ENCODE peak calls at places on chromosomes 3 and 15, in ten cellular contexts. U, R, G, O, E, A, D, Q, I and B are unnamed samples. For H3K4me1, the result is how much of the 10 kb centered on the place peaks cover.

GRCh38 chr3:127486337-127486944 is 104.1 kb downstream of the TPRA1 start:
- DNase-seq in R (no peak), G (no peak), E (no peak), I (no peak), O (no peak), A (peak), Q (peak), U (no peak), D (no peak), B (no peak)

GRCh38 chr3:37661615-37662306 is 199.9 kb upstream of the CTDSPL start:
- DNase-seq in O (no peak), A (no peak), G (no peak), I (no peak), D (no peak), Q (no peak), E (no peak), R (no peak), U (no peak), B (no peak)

GRCh38 chr3:45760878-45761711 is 35.2 kb downstream of the SLC6A20 start:
- DNase-seq in R (peak), I (peak), G (peak), O (peak), E (no peak), A (peak), Q (peak), U (no peak), D (no peak), B (no peak)

GRCh38 chr3:132279030-132279429 is 38.2 kb upstream of the ACP3 start:
- DNase-seq in R (no peak), E (no peak), Q (no peak), G (no peak), I (peak), A (no peak), U (no peak), O (no peak), D (no peak), B (no peak)

GRCh38 chr3:161266731-161267150 is 45.6 kb downstream of the NMD3 start:
- DNase-seq in O (no peak), G (no peak), I (no peak), U (no peak), D (no peak), Q (no peak), E (no peak), A (no peak), R (no peak), B (no peak)

GRCh38 chr15:58462547-58462946 is 30.8 kb downstream of the LIPC start:
- DNase-seq in E (no peak), R (no peak), A (peak), U (no peak), Q (peak), G (peak), D (peak), I (no peak), O (no peak), B (peak)

GRCh38 chr3:129867506-129868124 is 25.9 kb downstream of the TMCC1 start:
- DNase-seq in G (no peak), Q (no peak), A (no peak), E (no peak), R (no peak), D (no peak), I (no peak), O (no peak), U (no peak), B (no peak)

GRCh38 chr3:81554348-81554747 is 207.1 kb downstream of the GBE1 start:
- DNase-seq in O (no peak), E (no peak), A (no peak), I (no peak), G (no peak), U (no peak), Q (no peak), D (no peak), R (no peak), B (no peak)

GRCh38 chr3:128075516-128076464 is 23.6 kb downstream of the SEC61A1 start:
- DNase-seq in E (peak), U (peak), G (peak), D (peak), Q (peak), I (peak), A (peak), O (peak), R (peak), B (peak)

GRCh38 chr15:40787344-40787841 is 17.6 kb downstream of the C15orf62 start:
- DNase-seq in I (no peak), U (no peak), Q (peak), E (peak), G (peak), O (no peak), A (peak), R (no peak), D (no peak), B (no peak)

GRCh38 chr3:9396301-9396631 is 1.1 kb upstream of the SETD5 start:
- DNase-seq in R (peak), O (no peak), G (peak), Q (peak), U (no peak), E (no peak), A (peak), I (peak), D (no peak), B (peak)

GRCh38 chr15:42402806-42403205 is 43.5 kb downstream of the CAPN3 start:
- DNase-seq in G (no peak), I (no peak), D (no peak), A (no peak), R (no peak), U (no peak), O (no peak), Q (no peak), E (no peak), B (no peak)

GRCh38 chr3:38738630-38739395 is 77.2 kb downstream of the SCN10A start:
- DNase-seq in U (no peak), Q (peak), A (no peak), E (no peak), O (no peak), R (peak), D (no peak), I (peak), G (peak), B (peak)

GRCh38 chr15:92992712-92993111 is 92.6 kb downstream of the CHD2 start:
- DNase-seq in D (no peak), E (no peak), I (no peak), A (no peak), G (no peak), R (no peak), Q (no peak), U (no peak), O (no peak), B (no peak)

GRCh38 chr15:78454992-78455391 is 17.0 kb downstream of the IREB2 start:
- DNase-seq in A (no peak), R (no peak), G (peak), D (no peak), E (no peak), U (no peak), Q (no peak), O (no peak), I (no peak), B (no peak)

GRCh38 chr15:52532427-52532826 is 3.7 kb upstream of the MYO5A start:
- DNase-seq in R (no peak), O (no peak), A (no peak), D (no peak), E (no peak), Q (no peak), G (no peak), I (no peak), U (no peak), B (no peak)

GRCh38 chr3:188421151-188421821 is 267.3 kb downstream of the LPP start:
- DNase-seq in U (no peak), G (peak), O (no peak), Q (no peak), A (no peak), E (no peak), D (no peak), R (no peak), I (peak), B (no peak)

GRCh38 chr3:20074226-20075063 is 34.2 kb downstream of the KAT2B start:
- DNase-seq in G (no peak), I (peak), A (no peak), Q (no peak), U (no peak), D (no peak), R (no peak), O (no peak), E (no peak), B (no peak)

GRCh38 chr3:74055064-74055463 is 430.3 kb upstream of the PDZRN3 start:
- DNase-seq in Q (no peak), R (no peak), G (no peak), E (no peak), I (no peak), U (no peak), O (no peak), A (no peak), D (no peak), B (no peak)

GRCh38 chr3:10722921-10723320 is 93.1 kb upstream of the SLC6A11 start:
- DNase-seq in G (no peak), U (no peak), R (no peak), A (no peak), E (no peak), I (no peak), O (no peak), Q (no peak), D (no peak), B (no peak)

GRCh38 chr15:57555270-57555669 is 36.4 kb upstream of the MYZAP start:
- DNase-seq in E (no peak), G (no peak), U (no peak), Q (no peak), A (no peak), R (no peak), I (peak), D (no peak), O (no peak), B (no peak)

GRCh38 chr3:10395196-10395595 is 74.3 kb upstream of the SEC13 start:
- DNase-seq in E (no peak), R (no peak), I (no peak), U (no peak), D (no peak), O (no peak), G (peak), A (no peak), Q (no peak), B (no peak)

GRCh38 chr3:56702487-56703315 is 19.6 kb upstream of the TASOR start:
- DNase-seq in Q (peak), U (no peak), D (no peak), G (peak), O (no peak), R (peak), A (peak), E (no peak), I (peak), B (no peak)

GRCh38 chr3:195809796-195810454 is 1.8 kb downstream of the MUC4 start:
- DNase-seq in U (no peak), Q (peak), E (no peak), A (no peak), I (peak), O (no peak), D (no peak), G (no peak), R (no peak), B (no peak)

GRCh38 chr15:40234783-40235182 is 4.1 kb upstream of the PAK6 start:
- DNase-seq in R (no peak), O (no peak), Q (peak), I (peak), U (no peak), A (no peak), D (no peak), G (no peak), E (no peak), B (no peak)

GRCh38 chr3:144809381-144809780 is 837.8 kb downstream of the DIPK2A start:
- DNase-seq in R (no peak), A (no peak), Q (no peak), I (no peak), E (no peak), U (no peak), G (no peak), O (no peak), D (no peak), B (no peak)

GRCh38 chr3:149085828-149086231 is 503 bp downstream of the HLTF start:
- DNase-seq in E (no peak), R (peak), A (no peak), D (no peak), I (peak), O (no peak), Q (peak), U (no peak), G (peak), B (no peak)

GRCh38 chr15:74121040-74121439 is 9.3 kb upstream of the ISLR2 start:
- DNase-seq in E (no peak), Q (peak), G (no peak), D (no peak), O (no peak), A (no peak), I (no peak), U (no peak), R (no peak), B (no peak)

GRCh38 chr3:49873623-49874022 is 3.9 kb upstream of the CAMKV start:
- DNase-seq in A (peak), R (no peak), E (no peak), G (no peak), O (no peak), I (peak), U (no peak), Q (no peak), D (no peak), B (no peak)

GRCh38 chr3:134312873-134313838 is 61.1 kb downstream of the AMOTL2 start:
- DNase-seq in G (no peak), D (peak), A (peak), Q (peak), E (peak), O (peak), I (peak), R (peak), U (peak), B (peak)

GRCh38 chr15:91268510-91268909 is 168.5 kb downstream of the SV2B start:
- DNase-seq in R (no peak), E (no peak), I (no peak), U (no peak), Q (peak), D (no peak), A (no peak), O (no peak), G (peak), B (no peak)

GRCh38 chr3:72550582-72551262 is 297.5 kb downstream of the SHQ1 start:
- DNase-seq in O (no peak), A (no peak), Q (no peak), D (no peak), R (no peak), E (no peak), I (no peak), G (no peak), U (no peak), B (no peak)

GRCh38 chr3:126087552-126088175 is 3.7 kb upstream of the SLC41A3 start:
- DNase-seq in O (no peak), U (no peak), E (no peak), G (peak), Q (no peak), D (no peak), I (no peak), A (no peak), R (no peak), B (no peak)

GRCh38 chr15:101011582-101011981 is 92.4 kb downstream of the LRRK1 start:
- DNase-seq in A (no peak), O (no peak), I (peak), D (no peak), G (no peak), Q (no peak), E (no peak), R (no peak), U (no peak), B (no peak)

GRCh38 chr3:101619734-101620133 is 45.8 kb downstream of the PCNP start:
- DNase-seq in I (no peak), A (no peak), E (no peak), U (no peak), R (no peak), G (no peak), Q (peak), O (no peak), D (no peak), B (no peak)
- H3K4me3 ChIP-seq in I (no peak), A (no peak), E (no peak), U (no peak), R (no peak), G (no peak), Q (no peak), O (no peak), D (no peak), B (no peak)

GRCh38 chr3:71303627-71304260 is 279.8 kb downstream of the FOXP1 start:
- DNase-seq in O (peak), R (no peak), A (no peak), I (no peak), Q (no peak), U (no peak), D (no peak), G (no peak), E (no peak), B (no peak)
- H3K27ac ChIP-seq in O (peak), R (peak), A (peak), I (peak), Q (no peak), U (no peak), D (peak), G (no peak), E (no peak), B (peak)

DNA sequence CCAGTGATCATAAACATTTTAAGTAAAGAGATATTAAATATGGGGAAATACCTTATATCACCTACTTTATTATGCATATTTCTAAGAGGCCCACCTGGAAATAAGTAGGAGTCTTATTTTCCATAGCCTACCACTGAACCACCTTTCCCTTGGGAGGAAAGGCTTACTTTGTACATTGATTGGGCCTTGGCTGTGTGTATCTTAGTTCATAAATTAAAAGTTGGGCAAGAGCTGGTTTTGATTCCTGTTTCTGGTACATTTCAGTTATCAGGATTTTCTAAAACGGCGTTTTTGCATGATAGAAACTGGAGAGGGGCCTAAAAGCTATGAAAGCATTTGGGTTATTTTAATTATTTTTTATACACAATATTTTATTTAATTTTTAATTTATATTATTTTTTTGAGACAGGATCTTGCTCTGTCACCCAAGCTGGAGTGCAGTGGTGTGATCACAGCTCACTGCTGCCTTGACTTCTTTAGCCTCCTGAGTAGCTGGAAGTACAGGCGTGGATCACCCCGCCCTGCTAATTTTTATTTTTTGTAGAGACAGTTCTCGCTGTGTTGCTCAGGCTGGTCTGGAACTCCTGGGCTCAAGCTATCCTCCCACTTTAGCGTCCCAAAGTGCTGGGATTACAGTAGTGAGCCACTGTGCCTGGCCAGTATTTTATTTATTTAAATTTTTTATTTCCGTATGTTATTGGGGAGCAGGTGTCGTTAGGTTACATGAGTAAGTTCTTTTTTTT is 2.6 kb downstream of the GMPS start:
- DNase-seq in E (no peak), G (no peak), U (no peak), R (no peak), A (no peak), O (no peak), I (no peak), D (no peak), Q (no peak), B (no peak)
- H3K4me1 ChIP-seq in E (under half), G (under half), U (under half), R (under half), A (under half), O (under half), I (under half), D (under half), Q (under half), B (under half)

DNA sequence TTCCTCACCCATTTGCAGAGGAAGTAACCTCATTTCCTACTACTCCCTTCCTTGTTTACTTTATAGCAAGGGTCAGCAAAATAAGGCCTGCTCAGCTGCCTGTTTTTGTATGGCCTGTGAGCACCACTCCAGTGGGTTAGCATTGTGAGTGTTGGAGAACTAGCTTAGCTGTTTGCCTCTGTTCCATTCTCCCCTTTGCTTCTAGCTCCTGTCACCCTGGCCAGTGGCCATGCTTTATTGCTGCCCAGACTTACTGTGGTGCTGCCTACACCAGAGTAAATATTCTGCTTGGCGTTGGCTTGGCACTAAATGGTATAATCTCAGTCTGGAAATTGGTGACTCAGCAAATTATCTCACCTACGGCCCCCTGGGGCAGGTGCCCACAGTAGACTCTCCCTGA is 8.8 kb downstream of the PDCD6IP start:
- DNase-seq in O (no peak), A (peak), U (no peak), Q (no peak), G (no peak), E (no peak), R (no peak), D (no peak), I (no peak), B (no peak)
- H3K4me3 ChIP-seq in O (no peak), A (no peak), U (no peak), Q (no peak), G (no peak), E (no peak), R (no peak), D (no peak), I (no peak), B (no peak)